ENCODE peak calls at places on chromosome 19, in five cellular contexts. T is lower leg skin, O is K562, G is AG04450, K is body of pancreas. V is an unnamed sample.

GRCh38 chr19:40724848-40725247 is 7.9 kb downstream of the ITPKC start:
- DNase-seq in T (no peak), O (no peak), G (no peak), K (no peak), V (no peak)

GRCh38 chr19:3162418-3163229 is 15.9 kb upstream of the S1PR4 start:
- DNase-seq in T (no peak), O (peak; percentile 47), G (no peak), K (no peak), V (peak; percentile 38)

GRCh38 chr19:42255766-42256750 is 1.1 kb upstream of the ERF start:
- DNase-seq in T (peak; percentile 93), O (peak; percentile 54), G (no peak), K (peak; percentile 41), V (peak; percentile 78)

GRCh38 chr19:1295169-1296012 is 9.7 kb downstream of the EFNA2 start:
- DNase-seq in T (no peak), O (peak; percentile 63), G (no peak), K (no peak), V (no peak)

GRCh38 chr19:5491565-5491964 is 36.3 kb downstream of the ZNRF4 start:
- DNase-seq in T (no peak), O (no peak), G (no peak), K (no peak), V (no peak)

GRCh38 chr19:10965398-10965797 is 4.6 kb downstream of the SMARCA4 start:
- DNase-seq in T (no peak), O (no peak), G (no peak), K (no peak), V (no peak)

GRCh38 chr19:33194884-33195710 is 967 bp downstream of the LRP3 start:
- DNase-seq in T (no peak), O (no peak), G (no peak), K (peak; percentile 33), V (peak; percentile 53)

GRCh38 chr19:10430505-10431253 is 10.3 kb downstream of the PDE4A start:
- DNase-seq in T (peak; percentile 92), O (peak; percentile 84), G (no peak), K (peak; percentile 63), V (peak; percentile 45)

GRCh38 chr19:41945135-41945766 is 13.9 kb downstream of the RABAC1 start:
- DNase-seq in T (no peak), O (no peak), G (no peak), K (peak; percentile 53), V (no peak)

GRCh38 chr19:58513694-58514563 is 2.1 kb upstream of the SLC27A5 start:
- DNase-seq in T (peak; percentile 96), O (peak; percentile 96), G (no peak), K (peak; percentile 91), V (peak; percentile 88)

GRCh38 chr19:6413291-6413690 is 11.3 kb downstream of the KHSRP start:
- DNase-seq in T (no peak), O (no peak), G (no peak), K (no peak), V (no peak)

GRCh38 chr19:51354103-51354741 is 12.0 kb downstream of the ETFB start:
- DNase-seq in T (no peak), O (no peak), G (no peak), K (no peak), V (no peak)

GRCh38 chr19:17997969-17998826 is 9.8 kb upstream of the ARRDC2 start:
- DNase-seq in T (no peak), O (peak; percentile 64), G (no peak), K (no peak), V (no peak)

GRCh38 chr19:39498262-39499081 is at the start of gene DLL3:
- DNase-seq in T (no peak), O (peak; percentile 44), G (no peak), K (no peak), V (peak; percentile 10)

GRCh38 chr19:30225615-30226463 is 146.3 kb upstream of the ZNF536 start:
- DNase-seq in T (no peak), O (no peak), G (no peak), K (no peak), V (no peak)

GRCh38 chr19:30696514-30696913 is 324.3 kb downstream of the ZNF536 start:
- DNase-seq in T (peak; percentile 45), O (peak; percentile 71), G (no peak), K (peak; percentile 68), V (no peak)

GRCh38 chr19:8120636-8121480 is 28.5 kb downstream of the FBN3 start:
- DNase-seq in T (no peak), O (no peak), G (no peak), K (no peak), V (no peak)

GRCh38 chr19:4516939-4517300 is 1.4 kb downstream of the PLIN4 start:
- DNase-seq in T (no peak), O (no peak), G (no peak), K (no peak), V (no peak)

GRCh38 chr19:57262044-57262443 is 18.2 kb upstream of the ZNF460 start:
- DNase-seq in T (no peak), O (no peak), G (no peak), K (no peak), V (no peak)

GRCh38 chr19:2670217-2670616 is 32.3 kb downstream of the GNG7 start:
- DNase-seq in T (peak; percentile 80), O (no peak), G (no peak), K (no peak), V (no peak)

GRCh38 chr19:55256562-55257460 is 2.0 kb downstream of the PPP6R1 start:
- DNase-seq in T (no peak), O (peak; percentile 39), G (no peak), K (no peak), V (peak; percentile 6)

GRCh38 chr19:55257461-55258411 is 1.1 kb downstream of the PPP6R1 start:
- DNase-seq in T (no peak), O (peak; percentile 70), G (no peak), K (no peak), V (peak; percentile 5)

GRCh38 chr19:55258828-55259539 is at the start of gene PPP6R1:
- DNase-seq in T (peak; percentile 99), O (peak; percentile 98), G (peak; percentile 100), K (peak; percentile 98), V (peak; percentile 100)

GRCh38 chr19:55259540-55260210 is 858 bp upstream of the PPP6R1 start:
- DNase-seq in T (no peak), O (peak; percentile 42), G (no peak), K (no peak), V (peak; percentile 7)

DNA sequence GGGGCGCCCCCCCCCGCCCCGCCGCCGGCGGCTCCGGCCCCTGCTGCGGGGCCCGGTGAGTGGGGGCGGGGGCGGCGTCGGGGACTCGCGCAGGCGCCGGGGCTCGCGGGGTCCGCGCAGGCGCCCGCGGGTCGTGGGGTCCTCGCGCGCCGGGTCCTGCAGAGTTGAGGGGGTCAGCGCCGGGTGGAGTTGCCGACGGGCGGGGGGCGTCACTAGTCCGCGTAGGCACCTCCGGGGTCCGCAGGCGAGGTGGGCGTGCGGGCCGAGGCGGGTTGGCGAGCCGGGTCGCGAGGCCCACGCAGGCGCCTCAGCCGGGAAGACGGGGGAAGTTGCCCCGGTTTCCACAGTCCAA is 365 bp downstream of the PPP6R1 start:
- DNase-seq in T (no peak), O (peak; percentile 51), G (no peak), K (no peak), V (peak; percentile 15)
- H3K4me3 ChIP-seq in T (peak overlapping the region; percentile 79), O (peak overlapping the region; percentile 94), G (peak overlapping the region; percentile 87), K (peak overlapping the region; percentile 65), V (peak overlapping the region; percentile 79)

DNA sequence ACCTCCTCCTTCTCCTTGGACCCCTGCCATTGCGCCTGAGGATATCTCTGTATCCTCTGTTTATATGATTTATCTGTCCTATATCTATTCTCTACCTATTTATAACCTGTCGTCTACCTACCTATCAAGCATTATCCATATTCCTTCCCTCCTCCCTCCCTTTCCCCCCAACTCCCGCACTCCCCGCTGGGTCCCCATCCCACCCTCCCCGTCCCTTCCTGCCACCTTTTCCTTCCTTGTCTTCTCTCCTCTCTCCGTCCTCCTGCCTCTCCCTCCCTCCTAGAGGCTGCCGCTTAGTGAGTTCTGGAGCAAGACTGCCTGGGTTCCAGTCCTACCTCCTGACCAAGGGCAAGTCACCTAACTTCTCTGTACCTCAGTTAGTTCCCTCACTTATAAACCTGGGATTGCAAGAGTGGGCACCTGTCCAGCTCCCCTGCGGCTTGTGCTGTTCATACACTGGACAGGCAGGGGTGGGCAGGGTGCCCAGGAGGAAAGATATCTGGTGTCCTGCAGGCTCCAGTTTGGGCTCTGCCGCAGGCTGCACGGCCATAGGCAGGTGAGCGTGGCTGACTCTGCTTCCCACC is 16.1 kb downstream of the TTYH1 start:
- DNase-seq in T (no peak), O (no peak), G (no peak), K (peak; percentile 95), V (peak; percentile 41)
- H3K4me3 ChIP-seq in T (no peak overlapping the region), O (no peak overlapping the region), G (no peak overlapping the region), K (no peak overlapping the region), V (no peak overlapping the region)

GRCh38 chr19:13984875-13985741 is 21.0 kb downstream of the RFX1 start:
- DNase-seq in T (no peak), O (no peak), G (no peak), K (no peak), V (no peak)
- H3K4me3 ChIP-seq in T (no peak overlapping the region), O (no peak overlapping the region), G (no peak overlapping the region), K (no peak overlapping the region), V (no peak overlapping the region)

GRCh38 chr19:12828494-12828893 is 5.9 kb downstream of the RTBDN start:
- DNase-seq in T (no peak), O (peak; percentile 74), G (no peak), K (peak; percentile 54), V (peak; percentile 29)
- H3K4me3 ChIP-seq in T (no peak overlapping the region), O (no peak overlapping the region), G (no peak overlapping the region), K (no peak overlapping the region), V (no peak overlapping the region)

GRCh38 chr19:48638831-48639381 is 1.7 kb upstream of the DBP start:
- DNase-seq in T (no peak), O (peak; percentile 82), G (no peak), K (peak; percentile 27), V (no peak)
- H3K4me3 ChIP-seq in T (no peak overlapping the region), O (peak overlapping the region; percentile 51), G (no peak overlapping the region), K (no peak overlapping the region), V (no peak overlapping the region)

GRCh38 chr19:35958660-35959039 is 22.5 kb downstream of the LRFN3 start:
- DNase-seq in T (no peak), O (peak; percentile 21), G (no peak), K (no peak), V (no peak)
- H3K4me3 ChIP-seq in T (no peak overlapping the region), O (no peak overlapping the region), G (no peak overlapping the region), K (no peak overlapping the region), V (no peak overlapping the region)

DNA sequence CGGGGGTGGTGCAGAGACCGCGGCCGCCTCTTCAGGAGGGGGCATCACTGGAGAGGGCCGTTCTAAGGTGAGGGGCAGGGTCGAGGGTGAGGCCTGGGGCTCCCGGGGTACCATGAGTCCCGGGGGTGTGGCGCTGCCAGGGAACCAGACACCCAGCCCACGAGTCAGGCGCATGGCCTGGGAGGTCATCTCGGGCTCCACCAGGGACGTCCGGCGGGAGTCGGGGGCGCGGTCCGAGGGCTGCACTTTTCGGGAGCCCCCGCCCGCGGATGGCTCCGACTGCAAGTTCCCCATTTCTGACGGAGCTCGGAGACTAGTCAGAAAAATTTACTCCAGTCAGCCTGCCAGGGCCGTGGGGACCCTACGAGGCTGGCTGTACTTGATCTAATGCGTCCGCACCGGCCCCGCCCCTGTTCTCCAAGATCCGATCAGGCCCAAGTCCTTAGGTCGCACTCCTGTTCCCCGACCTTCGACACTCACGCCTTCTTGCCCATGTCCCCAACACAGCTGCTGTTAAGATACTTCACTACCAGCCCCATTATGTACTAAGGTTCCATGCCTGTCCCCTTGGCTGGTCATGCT is 775 bp downstream of the GGN start:
- DNase-seq in T (peak; percentile 89), O (peak; percentile 78), G (no peak), K (no peak), V (no peak)
- H3K4me3 ChIP-seq in T (no peak overlapping the region), O (peak overlapping the region; percentile 49), G (peak overlapping the region; percentile 93), K (no peak overlapping the region), V (peak overlapping the region; percentile 90)

GRCh38 chr19:16575282-16575681 is 3.1 kb upstream of the SLC35E1 start:
- DNase-seq in T (no peak), O (no peak), G (no peak), K (no peak), V (no peak)
- H3K4me3 ChIP-seq in T (no peak overlapping the region), O (no peak overlapping the region), G (no peak overlapping the region), K (no peak overlapping the region), V (no peak overlapping the region)